ENCODE peak calls at places on chromosomes 1 and 21, in six cellular contexts. T is ovary, X is A549, W is IMR-90, A is esophagus muscularis mucosa, F is gastrocnemius medialis. C is an unnamed sample.
A peak's percentile ranks its signal among the peaks of the same experiment; 100 is the strongest.

GRCh38 chr21:45280969-45281368 is 6.7 kb downstream of the POFUT2 start:
- DNase-seq in T (peak; percentile 4), X (no peak), W (no peak), A (no peak), F (no peak), C (no peak)

GRCh38 chr1:33036051-33036525 is 595 bp downstream of the AK2 start:
- DNase-seq in T (no peak), X (peak; percentile 45), W (peak; percentile 19), A (no peak), F (peak; percentile 51), C (no peak)

GRCh38 chr1:15785683-15786082 is 21.8 kb downstream of the UQCRHL start:
- DNase-seq in T (no peak), X (no peak), W (no peak), A (no peak), F (no peak), C (no peak)

GRCh38 chr1:174968750-174969244 is 30.9 kb upstream of the CACYBP start:
- DNase-seq in T (no peak), X (no peak), W (peak; percentile 57), A (no peak), F (no peak), C (no peak)

GRCh38 chr1:99282536-99282935 is 18.2 kb downstream of the PLPPR4 start:
- DNase-seq in T (no peak), X (no peak), W (no peak), A (no peak), F (no peak), C (no peak)

GRCh38 chr21:35338281-35338680 is 289.2 kb upstream of the RUNX1 start:
- DNase-seq in T (no peak), X (no peak), W (no peak), A (no peak), F (no peak), C (no peak)

GRCh38 chr1:219092206-219092605 is 81.5 kb upstream of the LYPLAL1 start:
- DNase-seq in T (no peak), X (peak; percentile 74), W (peak; percentile 65), A (no peak), F (no peak), C (no peak)

GRCh38 chr1:53799141-53799540 is 39.0 kb downstream of the NDC1 start:
- DNase-seq in T (no peak), X (no peak), W (no peak), A (no peak), F (no peak), C (no peak)

GRCh38 chr21:40377135-40377534 is 469.8 kb downstream of the DSCAM start:
- DNase-seq in T (no peak), X (no peak), W (no peak), A (no peak), F (no peak), C (no peak)

GRCh38 chr21:20023199-20023598 is 975.0 kb upstream of the NCAM2 start:
- DNase-seq in T (no peak), X (no peak), W (no peak), A (no peak), F (no peak), C (no peak)

GRCh38 chr1:204814146-204814884 is 56.3 kb upstream of the NFASC start:
- DNase-seq in T (no peak), X (no peak), W (no peak), A (no peak), F (no peak), C (no peak)

GRCh38 chr1:110258734-110259133 is 48.6 kb downstream of the KCNC4 start:
- DNase-seq in T (no peak), X (no peak), W (peak; percentile 7), A (no peak), F (no peak), C (no peak)

GRCh38 chr1:92923664-92924063 is 37.6 kb downstream of the DIPK1A start:
- DNase-seq in T (no peak), X (no peak), W (no peak), A (no peak), F (no peak), C (no peak)

GRCh38 chr1:6384962-6385672 is 8.4 kb downstream of the ACOT7 start:
- DNase-seq in T (no peak), X (no peak), W (no peak), A (no peak), F (no peak), C (no peak)

GRCh38 chr1:92736395-92736794 is 48.5 kb downstream of the EVI5 start:
- DNase-seq in T (no peak), X (peak; percentile 41), W (peak; percentile 15), A (no peak), F (no peak), C (no peak)

GRCh38 chr1:170805957-170806662 is 129.2 kb upstream of the MROH9 start:
- DNase-seq in T (no peak), X (no peak), W (peak; percentile 8), A (no peak), F (no peak), C (no peak)

GRCh38 chr1:199129247-199129646 is 490.4 kb downstream of the PTPRC start:
- DNase-seq in T (no peak), X (no peak), W (peak; percentile 10), A (no peak), F (no peak), C (no peak)

DNA sequence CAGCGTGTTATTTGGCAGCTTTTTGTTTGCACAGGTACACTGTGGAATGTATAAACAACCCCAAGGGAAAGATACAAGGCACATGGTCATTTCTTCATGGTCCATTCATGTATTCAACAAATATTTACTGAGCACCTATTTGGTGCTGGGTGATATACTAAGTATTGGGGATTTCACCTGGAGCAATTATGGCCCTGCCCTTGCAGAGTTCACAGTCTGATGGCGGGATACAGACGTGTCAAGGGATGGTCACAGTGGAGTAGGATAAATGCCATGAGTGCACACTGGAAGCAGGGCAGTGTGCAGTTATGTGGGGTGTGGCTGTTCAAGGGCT is 136.0 kb downstream of the SPATA46 start:
- DNase-seq in T (no peak), X (no peak), W (no peak), A (no peak), F (no peak), C (no peak)
- TF ChIP-seq POLR2A in T (no peak), X (no peak), W (no peak), A (no peak), F (no peak), C (no peak)

DNA sequence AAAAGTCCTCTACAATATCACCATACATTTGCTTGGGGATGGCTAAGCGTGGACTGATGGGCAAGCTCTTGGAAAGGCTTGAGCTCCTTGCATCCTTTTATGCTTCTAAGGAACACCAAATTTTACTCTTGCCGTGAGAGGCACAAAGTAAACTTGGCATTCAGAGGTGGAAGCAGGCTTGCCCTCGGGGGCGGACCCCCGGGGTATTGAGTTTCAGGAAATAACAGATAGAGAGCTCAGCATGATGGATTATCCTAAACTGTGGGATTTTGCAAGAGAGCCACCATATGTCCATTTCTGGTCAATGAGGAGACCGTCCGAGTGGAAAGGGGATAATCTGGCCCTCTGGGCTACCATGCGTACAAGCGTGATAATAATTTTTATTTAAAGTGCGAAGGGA is 14.0 kb downstream of the IFI16 start:
- DNase-seq in T (no peak), X (no peak), W (no peak), A (no peak), F (no peak), C (no peak)
- H3K27ac ChIP-seq in T (no peak overlapping the region), X (no peak overlapping the region), W (no peak overlapping the region), A (no peak overlapping the region), F (no peak overlapping the region), C (no peak overlapping the region)

DNA sequence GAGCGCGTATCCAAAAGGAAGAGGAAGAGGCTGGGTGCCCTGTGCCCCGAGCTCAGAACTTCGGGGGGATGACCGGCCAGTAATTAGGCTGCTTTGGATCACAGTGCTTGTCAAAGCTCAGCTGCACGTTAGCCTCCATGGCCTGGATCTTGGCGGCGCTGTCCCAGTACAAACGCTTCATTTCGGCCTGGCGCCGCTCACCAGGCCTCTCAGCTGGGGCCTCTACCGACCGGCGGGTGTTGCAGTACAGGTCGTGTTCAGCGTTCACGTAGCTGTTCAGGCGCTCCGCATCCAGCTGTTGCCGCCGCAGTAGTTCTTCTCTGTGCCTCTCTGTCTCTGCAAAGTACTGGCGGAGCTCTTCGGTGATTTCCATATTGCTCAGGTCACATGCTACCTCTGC is 1.4 kb upstream of the ZNF326 start:
- DNase-seq in T (peak; percentile 10), X (no peak), W (no peak), A (no peak), F (no peak), C (no peak)
- H3K4me1 ChIP-seq in T (peaks cover 1% of the 10 kb centered on the region), X (peaks cover 47% of the 10 kb centered on the region), W (no peaks in the 10 kb centered on the region), A (peaks cover 26% of the 10 kb centered on the region), F (peaks cover 24% of the 10 kb centered on the region), C (no peaks in the 10 kb centered on the region)

DNA sequence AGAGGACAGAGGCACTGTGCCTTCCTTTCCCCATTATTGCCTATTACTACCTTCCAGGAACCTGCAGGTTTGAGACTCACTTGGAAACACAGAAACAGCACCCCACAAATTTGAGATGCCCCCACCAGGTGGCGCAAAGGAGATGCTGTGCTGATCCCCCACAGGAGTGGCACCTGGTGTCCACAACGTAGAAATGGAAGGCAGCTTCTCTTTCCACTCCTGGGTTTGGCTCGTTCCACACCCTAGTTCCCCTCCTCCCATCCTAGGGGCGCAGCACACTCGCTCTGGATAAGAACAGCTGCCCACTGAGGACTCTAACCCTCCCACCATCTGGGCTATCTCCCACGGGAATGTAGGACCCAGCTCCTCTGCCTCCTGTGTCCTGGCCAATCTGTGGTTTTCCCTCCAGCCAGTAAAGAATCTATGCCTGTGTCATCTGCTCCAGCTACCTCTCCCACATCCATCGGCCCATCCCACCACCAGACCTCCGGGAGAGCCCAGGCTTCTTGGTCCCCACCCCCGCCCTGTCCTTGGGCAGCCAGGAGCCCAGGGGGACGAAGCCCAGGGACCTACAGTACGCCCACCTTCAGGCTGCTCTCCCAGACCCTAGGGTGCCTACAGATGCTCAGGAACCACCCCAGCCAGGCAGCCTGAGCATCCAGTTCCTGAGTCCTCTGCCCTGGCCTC is 663 bp downstream of the THBS3 start:
- DNase-seq in T (peak; percentile 80), X (peak; percentile 84), W (peak; percentile 74), A (peak; percentile 97), F (peak; percentile 76), C (peak; percentile 88)
- TF ChIP-seq POLR2A in T (peak; percentile 49), X (no peak), W (peak; percentile 21), A (no peak), F (no peak), C (no peak)

GRCh38 chr1:51955797-51956527 is 34.5 kb downstream of the RAB3B start:
- DNase-seq in T (no peak), X (no peak), W (no peak), A (no peak), F (no peak), C (no peak)

GRCh38 chr1:51958824-51959223 is 31.7 kb downstream of the RAB3B start:
- DNase-seq in T (no peak), X (no peak), W (no peak), A (no peak), F (no peak), C (no peak)

GRCh38 chr1:51960262-51960661 is 30.2 kb downstream of the RAB3B start:
- DNase-seq in T (no peak), X (no peak), W (no peak), A (no peak), F (no peak), C (no peak)

GRCh38 chr1:51956528-51957509 is 33.7 kb downstream of the RAB3B start:
- DNase-seq in T (no peak), X (no peak), W (peak; percentile 67), A (no peak), F (no peak), C (no peak)

GRCh38 chr1:51957618-51958017 is 32.9 kb downstream of the RAB3B start:
- DNase-seq in T (no peak), X (no peak), W (no peak), A (no peak), F (no peak), C (no peak)
- H3K27ac ChIP-seq in T (no peak overlapping the region), X (no peak overlapping the region), W (no peak overlapping the region), A (no peak overlapping the region), F (no peak overlapping the region), C (no peak overlapping the region)

C was measured in breast epithelium.